ENCODE peak calls at places on chromosome 18, in seven cellular contexts. G, Z, A, P, X, W and Y are unnamed samples.

GRCh38 chr18:69916412-69916811 is 31.3 kb downstream of the CD226 start:
- DNase-seq in G (no peak), Z (no peak), A (no peak), P (no peak), X (no peak), W (no peak), Y (no peak)

GRCh38 chr18:68997845-68998244 is 200.0 kb downstream of the CCDC102B start:
- DNase-seq in G (no peak), Z (no peak), A (no peak), P (no peak), X (no peak), W (no peak), Y (no peak)

GRCh38 chr18:50203801-50204604 is 9.1 kb upstream of the MYO5B start:
- DNase-seq in G (peak; percentile 39), Z (no peak), A (peak; percentile 31), P (peak; percentile 64), X (peak; percentile 83), W (no peak), Y (peak; percentile 51)

GRCh38 chr18:79251021-79251420 is 144.7 kb upstream of the NFATC1 start:
- DNase-seq in G (no peak), Z (no peak), A (no peak), P (no peak), X (no peak), W (no peak), Y (no peak)

GRCh38 chr18:27854631-27855030 is 322.3 kb downstream of the CDH2 start:
- DNase-seq in G (no peak), Z (no peak), A (no peak), P (no peak), X (no peak), W (no peak), Y (no peak)

GRCh38 chr18:63591725-63592124 is 4.6 kb downstream of the SERPINB13 start:
- DNase-seq in G (no peak), Z (no peak), A (no peak), P (no peak), X (no peak), W (no peak), Y (no peak)

GRCh38 chr18:73235491-73235890 is 367.7 kb upstream of the NETO1 start:
- DNase-seq in G (peak; percentile 36), Z (no peak), A (no peak), P (no peak), X (peak; percentile 19), W (no peak), Y (peak; percentile 50)

GRCh38 chr18:48791636-48792105 is 159.1 kb downstream of the SMAD7 start:
- DNase-seq in G (no peak), Z (no peak), A (no peak), P (no peak), X (no peak), W (peak; percentile 16), Y (no peak)

GRCh38 chr18:63082661-63083531 is 236.7 kb downstream of the BCL2 start:
- DNase-seq in G (peak; percentile 10), Z (no peak), A (no peak), P (no peak), X (no peak), W (no peak), Y (no peak)

GRCh38 chr18:48799724-48800315 is 150.9 kb downstream of the SMAD7 start:
- DNase-seq in G (no peak), Z (peak; percentile 5), A (no peak), P (no peak), X (no peak), W (peak; percentile 7), Y (no peak)

GRCh38 chr18:57436193-57436964 is 1.2 kb downstream of the ONECUT2 start:
- DNase-seq in G (no peak), Z (no peak), A (no peak), P (no peak), X (no peak), W (no peak), Y (no peak)

GRCh38 chr18:24972577-24972976 is 379.4 kb downstream of the ZNF521 start:
- DNase-seq in G (no peak), Z (no peak), A (no peak), P (no peak), X (no peak), W (no peak), Y (no peak)

GRCh38 chr18:74395006-74395405 is 62.1 kb downstream of the DIPK1C start:
- DNase-seq in G (no peak), Z (no peak), A (no peak), P (no peak), X (no peak), W (no peak), Y (no peak)

GRCh38 chr18:55275042-55275897 is 312.7 kb downstream of the TCF4 start:
- DNase-seq in G (peak; percentile 82), Z (no peak), A (no peak), P (no peak), X (no peak), W (peak; percentile 58), Y (no peak)

GRCh38 chr18:48785091-48785614 is 165.6 kb downstream of the SMAD7 start:
- DNase-seq in G (no peak), Z (no peak), A (peak; percentile 52), P (no peak), X (no peak), W (no peak), Y (peak; percentile 88)

GRCh38 chr18:25310045-25310444 is 41.9 kb downstream of the ZNF521 start:
- DNase-seq in G (peak; percentile 54), Z (no peak), A (no peak), P (no peak), X (no peak), W (no peak), Y (no peak)

GRCh38 chr18:70931942-70932814 is 643.3 kb downstream of the SOCS6 start:
- DNase-seq in G (peak; percentile 77), Z (no peak), A (no peak), P (no peak), X (peak; percentile 58), W (no peak), Y (peak; percentile 15)

GRCh38 chr18:10274327-10274726 is 180.1 kb upstream of the APCDD1 start:
- DNase-seq in G (peak; percentile 44), Z (no peak), A (no peak), P (no peak), X (no peak), W (no peak), Y (no peak)

GRCh38 chr18:49884959-49885358 is 71.6 kb upstream of the ACAA2 start:
- DNase-seq in G (no peak), Z (no peak), A (no peak), P (no peak), X (no peak), W (no peak), Y (no peak)

GRCh38 chr18:47829831-47830230 is 100.6 kb downstream of the SMAD2 start:
- DNase-seq in G (no peak), Z (no peak), A (no peak), P (no peak), X (no peak), W (no peak), Y (no peak)

GRCh38 chr18:32261003-32261402 is 71.2 kb downstream of the MEP1B start:
- DNase-seq in G (no peak), Z (no peak), A (no peak), P (no peak), X (no peak), W (no peak), Y (no peak)

GRCh38 chr18:31684279-31685096 is at the start of gene B4GALT6:
- DNase-seq in G (peak; percentile 35), Z (peak; percentile 11), A (peak; percentile 36), P (peak; percentile 73), X (peak; percentile 73), W (no peak), Y (peak; percentile 73)

GRCh38 chr18:4181882-4182568 is 273.1 kb downstream of the DLGAP1 start:
- DNase-seq in G (no peak), Z (no peak), A (no peak), P (peak; percentile 4), X (peak; percentile 46), W (no peak), Y (no peak)
- TF ChIP-seq CTCF in G (no peak), Z (no peak), A (no peak), P (no peak), X (peak; percentile 48), W (no peak), Y (no peak)

GRCh38 chr18:77067315-77068061 is 65.1 kb downstream of the MBP start:
- DNase-seq in G (peak; percentile 94), Z (no peak), A (peak; percentile 86), P (no peak), X (peak; percentile 74), W (peak; percentile 81), Y (no peak)
- TF ChIP-seq CTCF in G (peak; percentile 18), Z (no peak), A (no peak), P (no peak), X (no peak), W (peak; percentile 9), Y (no peak)

DNA sequence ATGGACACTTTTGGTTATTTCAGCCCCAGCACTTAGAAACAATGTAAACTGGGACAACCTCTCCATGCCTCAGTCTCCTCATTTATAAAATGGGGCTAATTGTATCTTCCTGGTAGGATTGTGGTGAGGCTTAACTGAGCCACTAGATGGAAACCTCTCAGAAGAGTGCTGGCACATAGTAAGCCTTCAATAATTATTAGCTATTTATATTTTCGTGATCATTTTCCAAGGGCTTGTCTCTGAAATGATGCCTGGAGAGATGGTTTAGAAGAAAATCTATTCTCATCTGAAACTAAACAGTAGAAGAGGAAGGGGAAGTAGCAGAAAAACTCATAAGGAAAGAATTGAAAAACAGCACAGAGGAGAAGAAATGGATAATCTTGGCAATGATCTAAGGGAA is 6.8 kb downstream of the RAX start:
- DNase-seq in G (no peak), Z (no peak), A (no peak), P (no peak), X (no peak), W (no peak), Y (no peak)
- TF ChIP-seq CTCF in G (no peak), Z (no peak), A (no peak), P (no peak), X (no peak), W (no peak), Y (no peak)

GRCh38 chr18:51559198-51559901 is 361.9 kb upstream of the MEX3C start:
- DNase-seq in G (no peak), Z (no peak), A (no peak), P (no peak), X (peak; percentile 10), W (no peak), Y (no peak)

GRCh38 chr18:51561821-51562220 is 364.3 kb upstream of the MEX3C start:
- DNase-seq in G (peak; percentile 38), Z (peak; percentile 36), A (no peak), P (no peak), X (no peak), W (no peak), Y (no peak)

GRCh38 chr18:51563401-51563800 is 365.9 kb upstream of the MEX3C start:
- DNase-seq in G (no peak), Z (no peak), A (no peak), P (no peak), X (no peak), W (no peak), Y (no peak)

DNA sequence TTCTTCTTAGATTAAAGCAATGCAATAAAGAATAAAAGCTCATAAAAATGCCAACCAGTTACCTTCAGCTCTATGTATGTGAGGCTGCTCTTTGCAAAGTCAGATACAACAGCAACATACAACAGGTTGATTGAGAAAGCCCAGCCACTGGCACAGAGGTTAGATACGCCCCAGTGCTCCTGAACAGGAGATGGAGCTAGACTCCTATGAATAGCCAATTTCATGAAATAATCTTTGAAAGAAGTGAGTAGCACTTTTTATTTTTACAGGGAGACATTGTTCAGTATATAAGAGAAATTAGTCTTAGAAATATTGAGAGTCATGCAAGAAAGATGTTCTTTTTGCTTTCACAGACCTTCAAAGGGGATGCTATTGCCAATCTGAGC is 362.4 kb upstream of the MEX3C start:
- DNase-seq in G (peak; percentile 22), Z (no peak), A (no peak), P (no peak), X (no peak), W (no peak), Y (no peak)
- TF ChIP-seq CTCF in G (peak; percentile 24), Z (no peak), A (no peak), P (no peak), X (no peak), W (no peak), Y (no peak)